ENCODE peak calls at places on chromosomes 7 and 10, in four cellular contexts. O is NCI-H1092 treated with DMSO at 0.1 percent for 48 hours; B is CD4-positive, CD25-positive, alpha-beta regulatory T cell; M is iPS-NIHi11. K is an unnamed sample.

GRCh38 chr7:22979251-22979650 is 34.7 kb downstream of the HYCC1 start:
- DNase-seq in O (no peak), B (no peak), M (no peak), K (no peak)

GRCh38 chr10:132243141-132243540 is 56.4 kb downstream of the DPYSL4 start:
- DNase-seq in M (no peak), B (no peak), O (no peak), K (no peak)

GRCh38 chr7:131057524-131058065 is 270.1 kb upstream of the MKLN1 start:
- DNase-seq in B (no peak), M (no peak), O (no peak), K (peak)

GRCh38 chr10:125419146-125419545 is 258.8 kb upstream of the CTBP2 start:
- DNase-seq in O (no peak), M (no peak), B (no peak), K (no peak)

GRCh38 chr10:131910663-131911314 is 10.0 kb downstream of the PPP2R2D start:
- DNase-seq in O (no peak), B (no peak), M (no peak), K (no peak)

GRCh38 chr7:4854916-4855315 is 6.9 kb downstream of the PAPOLB start:
- DNase-seq in M (no peak), B (no peak), O (no peak), K (no peak)

GRCh38 chr10:6283632-6284031 is 80.9 kb downstream of the PFKFB3 start:
- DNase-seq in M (no peak), B (no peak), O (no peak), K (no peak)

GRCh38 chr10:43863859-43864591 is 215.3 kb upstream of the ZNF32 start:
- DNase-seq in M (no peak), O (no peak), B (no peak), K (no peak)

GRCh38 chr10:62794306-62794705 is 10.2 kb upstream of the ADO start:
- DNase-seq in O (no peak), M (no peak), B (no peak), K (no peak)

GRCh38 chr7:106101726-106102125 is 10.4 kb downstream of the SYPL1 start:
- DNase-seq in B (no peak), O (no peak), M (no peak), K (no peak)

GRCh38 chr7:55164527-55164926 is 145.7 kb downstream of the EGFR start:
- DNase-seq in O (peak), M (no peak), B (no peak), K (no peak)

GRCh38 chr7:135508853-135509588 is 881 bp downstream of the CNOT4 start:
- DNase-seq in M (no peak), O (peak), B (peak), K (peak)

GRCh38 chr10:119337796-119338432 is 130.5 kb downstream of the GRK5 start:
- DNase-seq in O (no peak), M (no peak), B (no peak), K (no peak)

K was measured in SK-MEL-5.